ENCODE peak calls at places on chromosomes 1 and 21, in six cellular contexts. C is SK-N-SH, M is H1, N is A549, H is WTC11, G is HCT116. T is an unnamed sample.

GRCh38 chr21:36756527-36756926 is 57.6 kb downstream of the SIM2 start:
- DNase-seq in C (no peak), M (no peak), N (peak), H (no peak), G (no peak), T (no peak)

GRCh38 chr1:89546082-89546889 is 21.7 kb downstream of the LRRC8B start:
- DNase-seq in C (no peak), M (no peak), N (no peak), H (no peak), G (no peak), T (no peak)

GRCh38 chr1:64320470-64320869 is 117.0 kb downstream of the UBE2U start:
- DNase-seq in C (no peak), M (no peak), N (peak), H (no peak), G (no peak), T (no peak)

GRCh38 chr1:94962745-94963265 is 35.9 kb upstream of the CNN3 start:
- DNase-seq in C (no peak), M (no peak), N (no peak), H (no peak), G (no peak), T (no peak)

GRCh38 chr1:213296558-213296957 is 245.5 kb downstream of the RPS6KC1 start:
- DNase-seq in C (no peak), M (no peak), N (no peak), H (no peak), G (no peak), T (peak)

GRCh38 chr1:9890224-9890731 is 19.8 kb downstream of the CTNNBIP1 start:
- DNase-seq in C (no peak), M (no peak), N (peak), H (no peak), G (peak), T (no peak)

GRCh38 chr1:233424727-233425222 is 97.3 kb downstream of the MAP3K21 start:
- DNase-seq in C (no peak), M (no peak), N (peak), H (no peak), G (peak), T (no peak)

GRCh38 chr1:109625176-109625575 is 5.5 kb downstream of the AMPD2 start:
- DNase-seq in C (peak), M (no peak), N (no peak), H (no peak), G (no peak), T (no peak)

GRCh38 chr1:64956733-64957441 is 9.5 kb downstream of the JAK1 start:
- DNase-seq in C (no peak), M (no peak), N (no peak), H (no peak), G (no peak), T (peak)

GRCh38 chr1:244414543-244414942 is 37.2 kb downstream of the ADSS2 start:
- DNase-seq in C (no peak), M (no peak), N (peak), H (no peak), G (no peak), T (peak)

GRCh38 chr1:170776147-170776734 is 112.3 kb downstream of the PRRX1 start:
- DNase-seq in C (no peak), M (no peak), N (no peak), H (no peak), G (no peak), T (no peak)

GRCh38 chr1:100708476-100709062 is 11.0 kb upstream of the VCAM1 start:
- DNase-seq in C (no peak), M (no peak), N (no peak), H (no peak), G (no peak), T (no peak)

GRCh38 chr1:50830621-50831020 is 129.4 kb downstream of the FAF1 start:
- DNase-seq in C (no peak), M (no peak), N (no peak), H (no peak), G (no peak), T (no peak)

DNA sequence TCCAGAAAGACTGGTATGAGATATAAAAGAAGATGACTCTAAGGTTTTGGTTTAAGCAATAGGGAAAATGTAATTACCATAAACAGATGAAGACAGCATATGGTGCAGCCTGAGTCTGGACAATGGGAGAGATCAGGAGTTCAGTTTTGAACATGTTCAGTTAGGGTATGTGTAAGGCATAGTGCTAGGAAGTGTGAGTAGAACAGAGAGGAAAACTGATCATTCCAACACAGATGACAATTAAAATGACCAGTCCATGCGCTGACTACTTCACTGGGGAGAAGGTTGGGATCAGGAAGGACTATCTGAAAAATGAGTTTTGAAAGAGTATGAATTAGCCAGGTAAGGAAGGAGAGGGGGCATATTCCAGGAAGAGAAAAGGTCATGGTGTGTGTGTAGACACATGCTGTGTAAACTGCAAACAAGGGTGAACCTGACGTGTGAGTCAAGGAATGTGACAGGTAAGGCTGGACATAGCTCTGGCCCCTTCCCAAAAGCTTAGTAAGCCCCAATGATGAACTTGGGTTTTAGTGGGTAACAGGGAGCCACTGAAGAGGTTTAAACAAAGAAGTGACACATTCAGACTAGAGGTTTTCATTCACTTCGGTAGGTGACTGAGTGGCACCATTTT is 36.9 kb downstream of the EGLN1 start:
- DNase-seq in C (no peak), M (no peak), N (no peak), H (no peak), G (no peak), T (no peak)
- TF ChIP-seq MAX in C (no peak), M (no peak), N (no peak), H (no peak), G (no peak), T (no peak)

DNA sequence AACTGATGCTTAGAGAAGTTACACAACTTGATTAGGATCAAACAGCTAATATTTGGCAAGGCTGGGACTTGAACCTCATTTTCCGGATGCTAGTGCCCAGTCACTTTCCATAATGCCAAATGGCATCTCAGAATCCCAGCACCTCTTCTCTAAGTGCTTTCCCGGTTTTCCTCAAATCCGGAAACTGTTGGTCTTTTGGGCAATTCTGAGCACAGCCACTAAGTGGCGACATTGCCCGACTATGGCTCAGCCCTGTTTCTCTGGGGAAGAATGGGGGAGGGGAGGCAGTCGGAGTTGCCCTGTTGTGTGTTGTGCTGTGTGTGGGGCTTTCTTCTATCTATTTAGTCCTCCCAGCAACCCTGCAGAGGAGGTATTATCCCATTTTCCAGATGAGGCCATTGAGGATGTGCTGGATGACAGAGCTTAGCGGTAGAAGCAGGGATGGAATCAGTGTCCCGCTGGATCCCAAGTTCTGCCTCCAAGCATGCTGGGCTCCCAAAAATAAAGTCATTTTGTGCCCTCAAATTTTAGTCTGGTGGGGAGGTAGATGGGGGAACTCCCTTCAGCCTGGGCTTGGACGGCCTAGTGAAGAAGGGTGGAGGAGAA is 175.0 kb downstream of the FCRL5 start:
- DNase-seq in C (peak), M (peak), N (peak), H (peak), G (peak), T (peak)
- TF ChIP-seq MAX in C (no peak), M (no peak), N (no peak), H (no peak), G (no peak), T (no peak)

DNA sequence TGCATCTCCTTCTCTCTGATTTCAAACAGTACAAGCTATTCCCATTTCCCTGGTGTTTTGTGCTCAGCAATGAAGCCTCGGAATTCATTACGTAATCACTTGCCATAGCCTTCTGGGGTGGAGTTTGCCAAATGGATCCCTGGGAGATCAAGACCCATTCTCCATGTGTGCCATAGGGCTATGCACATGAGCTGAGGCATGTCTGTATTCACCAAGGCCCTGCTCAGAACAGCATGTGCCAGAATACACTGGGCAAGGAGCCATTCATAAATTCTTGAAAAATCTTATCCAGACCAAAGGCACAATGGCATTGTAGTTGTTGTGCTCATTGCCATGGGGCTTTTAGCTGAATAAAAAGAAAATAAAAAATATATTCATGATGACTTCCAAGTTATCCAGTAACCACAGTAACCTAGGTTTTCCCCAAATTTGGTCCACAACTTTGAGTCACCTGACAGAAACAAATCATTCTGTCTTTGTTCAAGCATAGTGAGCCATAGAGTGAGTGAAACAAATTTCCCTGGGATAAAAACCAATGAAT is 53.0 kb downstream of the CRB1 start:
- DNase-seq in C (no peak), M (no peak), N (peak), H (no peak), G (no peak), T (no peak)
- TF ChIP-seq MAX in C (no peak), M (no peak), N (no peak), H (no peak), G (no peak), T (no peak)

GRCh38 chr1:206471993-206472392 is 1.7 kb downstream of the IKBKE start:
- DNase-seq in C (no peak), M (no peak), N (no peak), H (no peak), G (no peak), T (no peak)

GRCh38 chr1:206470692-206471414 is 577 bp downstream of the IKBKE start:
- DNase-seq in C (no peak), M (no peak), N (no peak), H (peak), G (no peak), T (no peak)

GRCh38 chr1:206472886-206473285 is 2.6 kb downstream of the IKBKE start:
- DNase-seq in C (no peak), M (no peak), N (no peak), H (no peak), G (no peak), T (no peak)

GRCh38 chr1:206471415-206471801 is 1.1 kb downstream of the IKBKE start:
- DNase-seq in C (no peak), M (no peak), N (no peak), H (no peak), G (no peak), T (no peak)

DNA sequence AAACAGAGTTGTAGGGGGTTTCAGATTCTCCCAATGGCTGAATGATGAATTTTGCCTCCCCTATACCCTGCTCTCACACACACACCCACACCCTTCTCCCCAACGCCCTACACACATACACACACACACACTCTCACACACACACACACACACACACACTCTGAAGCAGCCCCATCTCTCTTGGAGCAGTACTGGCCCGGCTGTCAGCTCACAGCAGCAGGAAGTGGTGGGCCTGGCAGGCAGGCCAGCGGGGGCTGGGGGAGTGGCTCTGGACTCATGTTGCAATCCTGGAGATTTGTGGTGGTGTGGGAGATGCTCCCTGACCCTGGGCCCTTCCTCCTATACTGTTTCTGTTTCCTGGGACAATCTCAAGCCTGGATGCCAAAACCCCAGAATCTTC is 2.2 kb downstream of the IKBKE start:
- DNase-seq in C (peak), M (no peak), N (no peak), H (peak), G (no peak), T (no peak)
- TF ChIP-seq MAX in C (no peak), M (no peak), N (no peak), H (no peak), G (no peak), T (no peak)

DNA sequence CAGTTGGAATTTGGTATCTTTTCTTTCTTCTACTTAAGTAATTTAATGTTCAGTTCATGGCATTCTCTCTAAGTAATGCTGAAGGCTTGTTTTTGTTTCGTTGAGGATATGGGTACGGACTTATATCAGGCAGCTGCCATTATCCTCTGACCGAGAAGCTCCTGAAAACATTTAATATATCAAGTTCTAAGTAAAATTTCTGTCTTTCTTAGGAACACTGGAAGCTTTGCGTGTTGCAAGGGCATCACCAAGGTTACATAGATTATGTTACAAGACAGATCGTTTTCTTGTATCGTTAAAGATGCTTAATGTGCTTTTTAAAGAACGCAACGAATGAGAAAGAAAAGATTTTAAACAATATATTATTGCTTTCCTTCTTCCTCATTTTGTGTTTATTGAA is 1.0 kb upstream of the GALNT2 start:
- DNase-seq in C (no peak), M (no peak), N (no peak), H (no peak), G (no peak), T (no peak)
- TF ChIP-seq MAX in C (no peak), M (no peak), N (no peak), H (no peak), G (no peak), T (no peak)

DNA sequence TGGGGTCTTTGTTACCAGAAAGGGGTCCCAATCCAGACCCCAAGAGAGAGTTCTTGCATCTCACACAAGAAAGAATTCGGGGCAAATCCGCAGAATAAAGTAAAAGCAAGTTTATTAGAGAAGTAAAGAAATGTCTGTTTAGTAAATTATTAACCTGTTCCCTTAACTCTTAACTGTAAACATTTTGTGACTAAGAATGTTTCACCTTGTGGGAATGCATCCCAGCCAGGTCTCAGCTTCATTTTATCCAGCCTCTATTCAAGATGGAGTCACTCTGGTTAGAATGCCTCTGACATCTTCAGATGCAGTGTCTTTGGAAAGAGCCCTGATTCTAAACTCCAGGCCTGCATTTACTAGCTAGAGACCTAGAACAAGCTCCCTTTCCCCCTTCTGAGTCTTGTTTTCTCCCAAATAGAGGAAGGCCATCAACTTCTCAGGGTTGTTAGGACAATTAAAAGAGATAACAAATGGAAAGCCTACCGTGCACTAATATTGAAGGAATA is 4.5 kb upstream of the FABP3 start:
- DNase-seq in C (no peak), M (no peak), N (no peak), H (no peak), G (no peak), T (no peak)
- TF ChIP-seq MAX in C (no peak), M (no peak), N (no peak), H (no peak), G (no peak), T (no peak)

T was measured in K562.